ENCODE peak calls at places on chromosomes 13 and 19, in four cellular contexts. One of them, this sample, is unnamed.

GRCh38 chr19:15137777-15138176 is 30.6 kb downstream of the SYDE1 start:
- DNase-seq in stimulated activated CD8-positive, alpha-beta memory T cell treated with anti-CD3 and anti-CD28 coated beads, Interleukin-2, amount 100 ng/mL, for 48 hours: no peak
- DNase-seq in fibroblast of mammary gland: no peak
- DNase-seq in ascending aorta: no peak
- DNase-seq in this sample: no peak

GRCh38 chr19:28633223-28634030 is 579.5 kb downstream of the UQCRFS1 start:
- DNase-seq in fibroblast of mammary gland: peak
- DNase-seq in ascending aorta: no peak
- DNase-seq in stimulated activated CD8-positive, alpha-beta memory T cell treated with anti-CD3 and anti-CD28 coated beads, Interleukin-2, amount 100 ng/mL, for 48 hours: peak
- DNase-seq in this sample: peak

GRCh38 chr19:54430306-54431254 is 15.3 kb downstream of the TTYH1 start:
- DNase-seq in fibroblast of mammary gland: no peak
- DNase-seq in ascending aorta: no peak
- DNase-seq in stimulated activated CD8-positive, alpha-beta memory T cell treated with anti-CD3 and anti-CD28 coated beads, Interleukin-2, amount 100 ng/mL, for 48 hours: peak
- DNase-seq in this sample: no peak

GRCh38 chr13:71789952-71790351 is 77.1 kb downstream of the DACH1 start:
- DNase-seq in ascending aorta: no peak
- DNase-seq in fibroblast of mammary gland: no peak
- DNase-seq in stimulated activated CD8-positive, alpha-beta memory T cell treated with anti-CD3 and anti-CD28 coated beads, Interleukin-2, amount 100 ng/mL, for 48 hours: no peak
- DNase-seq in this sample: no peak

GRCh38 chr13:24716446-24716845 is 36.2 kb downstream of the ATP12A start:
- DNase-seq in fibroblast of mammary gland: no peak
- DNase-seq in ascending aorta: no peak
- DNase-seq in stimulated activated CD8-positive, alpha-beta memory T cell treated with anti-CD3 and anti-CD28 coated beads, Interleukin-2, amount 100 ng/mL, for 48 hours: no peak
- DNase-seq in this sample: no peak

GRCh38 chr19:46373573-46374359 is 26.9 kb downstream of the PPP5C start:
- DNase-seq in stimulated activated CD8-positive, alpha-beta memory T cell treated with anti-CD3 and anti-CD28 coated beads, Interleukin-2, amount 100 ng/mL, for 48 hours: no peak
- DNase-seq in ascending aorta: peak
- DNase-seq in fibroblast of mammary gland: peak
- DNase-seq in this sample: no peak

GRCh38 chr19:19490247-19490968 is 24.9 kb downstream of the TSSK6 start:
- DNase-seq in fibroblast of mammary gland: peak
- DNase-seq in stimulated activated CD8-positive, alpha-beta memory T cell treated with anti-CD3 and anti-CD28 coated beads, Interleukin-2, amount 100 ng/mL, for 48 hours: peak
- DNase-seq in ascending aorta: peak
- DNase-seq in this sample: peak

GRCh38 chr19:6362024-6362344 is 653 bp downstream of the CLPP start:
- DNase-seq in fibroblast of mammary gland: no peak
- DNase-seq in stimulated activated CD8-positive, alpha-beta memory T cell treated with anti-CD3 and anti-CD28 coated beads, Interleukin-2, amount 100 ng/mL, for 48 hours: no peak
- DNase-seq in ascending aorta: no peak
- DNase-seq in this sample: no peak

GRCh38 chr13:97004096-97004876 is 10.0 kb upstream of the OXGR1 start:
- DNase-seq in fibroblast of mammary gland: peak
- DNase-seq in stimulated activated CD8-positive, alpha-beta memory T cell treated with anti-CD3 and anti-CD28 coated beads, Interleukin-2, amount 100 ng/mL, for 48 hours: no peak
- DNase-seq in ascending aorta: no peak
- DNase-seq in this sample: no peak

GRCh38 chr13:48858122-48858521 is 117.6 kb upstream of the FNDC3A start:
- DNase-seq in stimulated activated CD8-positive, alpha-beta memory T cell treated with anti-CD3 and anti-CD28 coated beads, Interleukin-2, amount 100 ng/mL, for 48 hours: no peak
- DNase-seq in fibroblast of mammary gland: no peak
- DNase-seq in ascending aorta: no peak
- DNase-seq in this sample: no peak